ENCODE peak calls at places on chromosome 13, in nine cellular contexts. One of them, this sample, is unnamed.

GRCh38 chr13:96946709-96947311 is 47.5 kb downstream of the OXGR1 start:
- DNase-seq in H7: no peak
- DNase-seq in AG10803: no peak
- DNase-seq in brain microvascular endothelial cell: no peak
- DNase-seq in heart left ventricle: no peak
- DNase-seq in A549: no peak
- DNase-seq in cardiac fibroblast: no peak
- DNase-seq in upper lobe of right lung: no peak
- DNase-seq in lower leg skin: no peak
- DNase-seq in this sample: no peak

GRCh38 chr13:50085063-50085462 is 69.8 kb downstream of the KCNRG start:
- DNase-seq in H7: peak; percentile 33
- DNase-seq in AG10803: no peak
- DNase-seq in brain microvascular endothelial cell: no peak
- DNase-seq in heart left ventricle: no peak
- DNase-seq in A549: no peak
- DNase-seq in cardiac fibroblast: peak; percentile 66
- DNase-seq in upper lobe of right lung: no peak
- DNase-seq in lower leg skin: no peak
- DNase-seq in this sample: no peak

GRCh38 chr13:113936166-113936565 is 37.7 kb downstream of the C13orf46 start:
- DNase-seq in H7: no peak
- DNase-seq in AG10803: no peak
- DNase-seq in brain microvascular endothelial cell: no peak
- DNase-seq in heart left ventricle: no peak
- DNase-seq in A549: no peak
- DNase-seq in cardiac fibroblast: no peak
- DNase-seq in upper lobe of right lung: peak; percentile 36
- DNase-seq in lower leg skin: no peak
- DNase-seq in this sample: peak; percentile 69

GRCh38 chr13:32257649-32258048 is 57.5 kb downstream of the ZAR1L start:
- DNase-seq in H7: no peak
- DNase-seq in AG10803: no peak
- DNase-seq in brain microvascular endothelial cell: no peak
- DNase-seq in heart left ventricle: no peak
- DNase-seq in A549: no peak
- DNase-seq in cardiac fibroblast: no peak
- DNase-seq in upper lobe of right lung: no peak
- DNase-seq in lower leg skin: no peak
- DNase-seq in this sample: no peak

GRCh38 chr13:84542348-84542747 is 660.1 kb upstream of the SLITRK1 start:
- DNase-seq in H7: no peak
- DNase-seq in AG10803: no peak
- DNase-seq in brain microvascular endothelial cell: no peak
- DNase-seq in heart left ventricle: no peak
- DNase-seq in A549: no peak
- DNase-seq in cardiac fibroblast: no peak
- DNase-seq in upper lobe of right lung: no peak
- DNase-seq in lower leg skin: no peak
- DNase-seq in this sample: no peak

GRCh38 chr13:28273919-28274318 is 135.6 kb downstream of the PAN3 start:
- DNase-seq in H7: no peak
- DNase-seq in AG10803: no peak
- DNase-seq in brain microvascular endothelial cell: no peak
- DNase-seq in heart left ventricle: no peak
- DNase-seq in A549: no peak
- DNase-seq in cardiac fibroblast: peak; percentile 3
- DNase-seq in upper lobe of right lung: no peak
- DNase-seq in lower leg skin: no peak
- DNase-seq in this sample: no peak

GRCh38 chr13:31803327-31803726 is 64.0 kb downstream of the RXFP2 start:
- DNase-seq in H7: no peak
- DNase-seq in AG10803: no peak
- DNase-seq in brain microvascular endothelial cell: no peak
- DNase-seq in heart left ventricle: no peak
- DNase-seq in A549: no peak
- DNase-seq in cardiac fibroblast: no peak
- DNase-seq in upper lobe of right lung: no peak
- DNase-seq in lower leg skin: no peak
- DNase-seq in this sample: no peak

GRCh38 chr13:53953205-53953604 is 924.6 kb downstream of the OLFM4 start:
- DNase-seq in H7: no peak
- DNase-seq in AG10803: no peak
- DNase-seq in brain microvascular endothelial cell: no peak
- DNase-seq in heart left ventricle: no peak
- DNase-seq in A549: no peak
- DNase-seq in cardiac fibroblast: no peak
- DNase-seq in upper lobe of right lung: no peak
- DNase-seq in lower leg skin: no peak
- DNase-seq in this sample: no peak

GRCh38 chr13:52851153-52851962 is 2.9 kb upstream of the PCDH8 start:
- DNase-seq in H7: peak; percentile 84
- DNase-seq in AG10803: peak; percentile 9
- DNase-seq in brain microvascular endothelial cell: no peak
- DNase-seq in heart left ventricle: peak; percentile 30
- DNase-seq in A549: no peak
- DNase-seq in cardiac fibroblast: peak; percentile 12
- DNase-seq in upper lobe of right lung: peak; percentile 69
- DNase-seq in lower leg skin: no peak
- DNase-seq in this sample: no peak

GRCh38 chr13:33134213-33134612 is 118.0 kb downstream of the KL start:
- DNase-seq in H7: no peak
- DNase-seq in AG10803: no peak
- DNase-seq in brain microvascular endothelial cell: no peak
- DNase-seq in heart left ventricle: no peak
- DNase-seq in A549: no peak
- DNase-seq in cardiac fibroblast: no peak
- DNase-seq in upper lobe of right lung: no peak
- DNase-seq in lower leg skin: no peak
- DNase-seq in this sample: no peak

GRCh38 chr13:105573134-105573533 is 962.3 kb downstream of the EFNB2 start:
- DNase-seq in H7: no peak
- DNase-seq in AG10803: no peak
- DNase-seq in brain microvascular endothelial cell: no peak
- DNase-seq in heart left ventricle: no peak
- DNase-seq in A549: no peak
- DNase-seq in cardiac fibroblast: no peak
- DNase-seq in upper lobe of right lung: no peak
- DNase-seq in lower leg skin: no peak
- DNase-seq in this sample: no peak

GRCh38 chr13:83667606-83668005 is 214.7 kb downstream of the SLITRK1 start:
- DNase-seq in H7: no peak
- DNase-seq in AG10803: no peak
- DNase-seq in brain microvascular endothelial cell: peak; percentile 2
- DNase-seq in heart left ventricle: no peak
- DNase-seq in A549: no peak
- DNase-seq in cardiac fibroblast: no peak
- DNase-seq in upper lobe of right lung: no peak
- DNase-seq in lower leg skin: no peak
- DNase-seq in this sample: no peak

GRCh38 chr13:41352935-41353801 is 42.1 kb downstream of the NAA16 start:
- DNase-seq in H7: peak; percentile 22
- DNase-seq in AG10803: peak; percentile 72
- DNase-seq in brain microvascular endothelial cell: peak; percentile 81
- DNase-seq in heart left ventricle: peak; percentile 40
- DNase-seq in A549: peak; percentile 20
- DNase-seq in cardiac fibroblast: peak; percentile 69
- DNase-seq in upper lobe of right lung: no peak
- DNase-seq in lower leg skin: peak; percentile 31
- DNase-seq in this sample: no peak

GRCh38 chr13:24106429-24106828 is 54.1 kb upstream of the SPATA13 start:
- DNase-seq in H7: no peak
- DNase-seq in AG10803: no peak
- DNase-seq in brain microvascular endothelial cell: no peak
- DNase-seq in heart left ventricle: no peak
- DNase-seq in A549: no peak
- DNase-seq in cardiac fibroblast: no peak
- DNase-seq in upper lobe of right lung: no peak
- DNase-seq in lower leg skin: no peak
- DNase-seq in this sample: no peak

GRCh38 chr13:50291611-50292010 is 276.4 kb downstream of the KCNRG start:
- DNase-seq in H7: no peak
- DNase-seq in AG10803: no peak
- DNase-seq in brain microvascular endothelial cell: no peak
- DNase-seq in heart left ventricle: no peak
- DNase-seq in A549: no peak
- DNase-seq in cardiac fibroblast: no peak
- DNase-seq in upper lobe of right lung: no peak
- DNase-seq in lower leg skin: no peak
- DNase-seq in this sample: no peak

GRCh38 chr13:44283598-44283997 is 90.0 kb upstream of the SERP2 start:
- DNase-seq in H7: no peak
- DNase-seq in AG10803: no peak
- DNase-seq in brain microvascular endothelial cell: no peak
- DNase-seq in heart left ventricle: no peak
- DNase-seq in A549: no peak
- DNase-seq in cardiac fibroblast: no peak
- DNase-seq in upper lobe of right lung: no peak
- DNase-seq in lower leg skin: no peak
- DNase-seq in this sample: no peak

GRCh38 chr13:89518289-89519077 is 1829.0 kb upstream of the MIR17HG start:
- DNase-seq in H7: no peak
- DNase-seq in AG10803: no peak
- DNase-seq in brain microvascular endothelial cell: no peak
- DNase-seq in heart left ventricle: no peak
- DNase-seq in A549: no peak
- DNase-seq in cardiac fibroblast: no peak
- DNase-seq in upper lobe of right lung: no peak
- DNase-seq in lower leg skin: no peak
- DNase-seq in this sample: no peak
- H3K4me3 ChIP-seq in H7: no peak overlapping the region
- H3K4me3 ChIP-seq in AG10803: no peak overlapping the region
- H3K4me3 ChIP-seq in brain microvascular endothelial cell: no peak overlapping the region
- H3K4me3 ChIP-seq in heart left ventricle: no peak overlapping the region
- H3K4me3 ChIP-seq in A549: no peak overlapping the region
- H3K4me3 ChIP-seq in cardiac fibroblast: no peak overlapping the region
- H3K4me3 ChIP-seq in upper lobe of right lung: no peak overlapping the region
- H3K4me3 ChIP-seq in lower leg skin: no peak overlapping the region
- H3K4me3 ChIP-seq in this sample: no peak overlapping the region

GRCh38 chr13:46184277-46184699 is 2.3 kb upstream of the LCP1 start:
- DNase-seq in H7: peak; percentile 70
- DNase-seq in AG10803: no peak
- DNase-seq in brain microvascular endothelial cell: no peak
- DNase-seq in heart left ventricle: no peak
- DNase-seq in A549: peak; percentile 10
- DNase-seq in cardiac fibroblast: peak; percentile 6
- DNase-seq in upper lobe of right lung: no peak
- DNase-seq in lower leg skin: no peak
- DNase-seq in this sample: no peak
- H3K4me3 ChIP-seq in H7: no peak overlapping the region
- H3K4me3 ChIP-seq in AG10803: no peak overlapping the region
- H3K4me3 ChIP-seq in brain microvascular endothelial cell: no peak overlapping the region
- H3K4me3 ChIP-seq in heart left ventricle: no peak overlapping the region
- H3K4me3 ChIP-seq in A549: no peak overlapping the region
- H3K4me3 ChIP-seq in cardiac fibroblast: no peak overlapping the region
- H3K4me3 ChIP-seq in upper lobe of right lung: no peak overlapping the region
- H3K4me3 ChIP-seq in lower leg skin: no peak overlapping the region
- H3K4me3 ChIP-seq in this sample: no peak overlapping the region

DNA sequence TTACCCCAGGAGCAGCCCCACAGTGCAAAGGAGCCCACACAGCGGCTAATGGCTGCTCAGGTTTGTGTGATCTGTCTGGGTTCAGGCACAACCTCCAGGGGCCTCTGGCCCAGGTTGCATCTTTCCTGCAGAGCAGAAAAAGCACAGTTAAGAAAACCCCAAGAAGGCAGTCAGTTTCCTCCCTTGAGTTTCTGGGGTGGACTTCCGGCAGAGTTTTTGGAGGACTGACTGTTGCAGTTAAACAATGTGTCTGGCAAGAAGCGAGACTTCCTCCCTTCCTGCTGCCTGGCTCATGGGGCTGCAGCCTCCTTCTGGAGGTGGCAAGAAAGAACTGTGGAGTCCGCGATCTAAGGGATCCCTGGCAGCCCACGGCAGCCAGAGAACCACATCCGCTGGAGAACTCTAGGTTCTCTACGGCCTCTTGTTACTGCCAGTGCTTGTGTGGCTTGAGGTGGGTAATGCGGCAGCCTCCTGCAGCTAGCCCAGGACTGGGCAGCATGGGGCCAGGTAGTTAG is 114.4 kb downstream of the ZDHHC20 start:
- DNase-seq in H7: no peak
- DNase-seq in AG10803: no peak
- DNase-seq in brain microvascular endothelial cell: no peak
- DNase-seq in heart left ventricle: no peak
- DNase-seq in A549: no peak
- DNase-seq in cardiac fibroblast: no peak
- DNase-seq in upper lobe of right lung: no peak
- DNase-seq in lower leg skin: no peak
- DNase-seq in this sample: no peak
- H3K4me3 ChIP-seq in H7: no peak overlapping the region
- H3K4me3 ChIP-seq in AG10803: no peak overlapping the region
- H3K4me3 ChIP-seq in brain microvascular endothelial cell: no peak overlapping the region
- H3K4me3 ChIP-seq in heart left ventricle: no peak overlapping the region
- H3K4me3 ChIP-seq in A549: no peak overlapping the region
- H3K4me3 ChIP-seq in cardiac fibroblast: no peak overlapping the region
- H3K4me3 ChIP-seq in upper lobe of right lung: no peak overlapping the region
- H3K4me3 ChIP-seq in lower leg skin: no peak overlapping the region
- H3K4me3 ChIP-seq in this sample: no peak overlapping the region

GRCh38 chr13:27036236-27036981 is 135.2 kb downstream of the USP12 start:
- DNase-seq in H7: no peak
- DNase-seq in AG10803: peak; percentile 53
- DNase-seq in brain microvascular endothelial cell: no peak
- DNase-seq in heart left ventricle: no peak
- DNase-seq in A549: peak; percentile 32
- DNase-seq in cardiac fibroblast: peak; percentile 56
- DNase-seq in upper lobe of right lung: no peak
- DNase-seq in lower leg skin: no peak
- DNase-seq in this sample: no peak

GRCh38 chr13:27037571-27037970 is 134.0 kb downstream of the USP12 start:
- DNase-seq in H7: no peak
- DNase-seq in AG10803: no peak
- DNase-seq in brain microvascular endothelial cell: no peak
- DNase-seq in heart left ventricle: no peak
- DNase-seq in A549: no peak
- DNase-seq in cardiac fibroblast: no peak
- DNase-seq in upper lobe of right lung: no peak
- DNase-seq in lower leg skin: no peak
- DNase-seq in this sample: no peak

GRCh38 chr13:27035892-27036235 is 135.7 kb downstream of the USP12 start:
- DNase-seq in H7: no peak
- DNase-seq in AG10803: no peak
- DNase-seq in brain microvascular endothelial cell: peak; percentile 61
- DNase-seq in heart left ventricle: no peak
- DNase-seq in A549: peak; percentile 48
- DNase-seq in cardiac fibroblast: peak; percentile 24
- DNase-seq in upper lobe of right lung: no peak
- DNase-seq in lower leg skin: no peak
- DNase-seq in this sample: no peak

GRCh38 chr13:27037171-27037570 is 134.4 kb downstream of the USP12 start:
- DNase-seq in H7: no peak
- DNase-seq in AG10803: no peak
- DNase-seq in brain microvascular endothelial cell: no peak
- DNase-seq in heart left ventricle: no peak
- DNase-seq in A549: no peak
- DNase-seq in cardiac fibroblast: no peak
- DNase-seq in upper lobe of right lung: no peak
- DNase-seq in lower leg skin: no peak
- DNase-seq in this sample: no peak

DNA sequence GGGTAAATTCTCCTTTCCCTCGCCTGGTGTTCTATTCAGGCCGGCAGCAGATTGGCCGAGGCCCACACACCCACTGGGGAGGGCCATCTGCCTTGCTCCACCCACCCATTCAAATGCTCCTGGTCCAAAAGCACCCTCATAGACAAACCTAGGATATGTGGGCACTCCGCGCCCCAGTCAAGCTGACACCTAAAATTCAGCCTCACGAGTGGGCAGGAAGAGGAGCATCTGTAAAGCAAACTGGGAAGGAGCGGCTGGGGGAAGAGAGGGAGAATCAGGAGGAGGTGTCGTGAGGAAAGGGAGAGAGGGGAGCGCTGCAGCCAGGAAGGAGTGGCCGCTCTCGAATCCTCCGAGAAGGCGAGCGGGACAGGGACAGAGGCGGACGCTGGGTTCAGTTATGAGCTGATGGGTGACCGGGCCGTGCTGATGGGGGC is 136.9 kb downstream of the USP12 start:
- DNase-seq in H7: peak; percentile 75
- DNase-seq in AG10803: no peak
- DNase-seq in brain microvascular endothelial cell: no peak
- DNase-seq in heart left ventricle: no peak
- DNase-seq in A549: no peak
- DNase-seq in cardiac fibroblast: no peak
- DNase-seq in upper lobe of right lung: no peak
- DNase-seq in lower leg skin: no peak
- DNase-seq in this sample: no peak
- H3K4me3 ChIP-seq in H7: peak overlapping the region; percentile 45
- H3K4me3 ChIP-seq in AG10803: peak overlapping the region; percentile 23
- H3K4me3 ChIP-seq in brain microvascular endothelial cell: peak overlapping the region; percentile 15
- H3K4me3 ChIP-seq in heart left ventricle: no peak overlapping the region
- H3K4me3 ChIP-seq in A549: no peak overlapping the region
- H3K4me3 ChIP-seq in cardiac fibroblast: peak overlapping the region; percentile 11
- H3K4me3 ChIP-seq in upper lobe of right lung: peak overlapping the region; percentile 4
- H3K4me3 ChIP-seq in lower leg skin: no peak overlapping the region
- H3K4me3 ChIP-seq in this sample: peak overlapping the region; percentile 11